ENCODE peak calls at places on chromosomes 1 and 21, in four cellular contexts. G is K562, S is sigmoid colon, J is tibial nerve. Y is an unnamed sample. For H3K36me3, the result is how much of the 10 kb centered on the place peaks cover.

GRCh38 chr1:200877839-200878551 is 5.2 kb downstream of the GPR25 start:
- DNase-seq in G (no peak), J (no peak), S (peak), Y (no peak)

GRCh38 chr1:98824724-98825123 is 163.2 kb downstream of the SNX7 start:
- DNase-seq in J (no peak), S (no peak), G (no peak), Y (no peak)

GRCh38 chr1:113890816-113891215 is 3.4 kb upstream of the BCL2L15 start:
- DNase-seq in J (no peak), S (no peak), G (no peak), Y (no peak)

GRCh38 chr1:183869671-183870070 is 64.8 kb downstream of the RGL1 start:
- DNase-seq in S (no peak), G (no peak), J (no peak), Y (no peak)

GRCh38 chr1:88462481-88463261 is 221.4 kb upstream of the PKN2 start:
- DNase-seq in J (no peak), G (no peak), S (peak), Y (no peak)

GRCh38 chr1:25902462-25902861 is 3.8 kb downstream of the STMN1 start:
- DNase-seq in S (no peak), G (no peak), J (no peak), Y (no peak)

GRCh38 chr1:198162091-198162767 is 5.4 kb downstream of the NEK7 start:
- DNase-seq in J (no peak), S (no peak), G (peak), Y (peak)

GRCh38 chr1:112511897-112512296 is 3.1 kb downstream of the WNT2B start:
- DNase-seq in J (no peak), S (no peak), G (no peak), Y (no peak)

GRCh38 chr1:20551945-20552727 is at the start of gene FAM43B:
- DNase-seq in S (peak), J (peak), G (peak), Y (peak)

GRCh38 chr1:223856386-223856785 is 10.6 kb upstream of the TP53BP2 start:
- DNase-seq in G (no peak), S (no peak), J (no peak), Y (no peak)

GRCh38 chr21:45200596-45201296 is 86.9 kb downstream of the POFUT2 start:
- DNase-seq in J (no peak), S (no peak), G (no peak), Y (no peak)

GRCh38 chr1:58358311-58358710 is 188.2 kb downstream of the OMA1 start:
- DNase-seq in J (no peak), G (no peak), S (no peak), Y (no peak)

GRCh38 chr1:22949807-22950462 is 22.7 kb downstream of the LACTBL1 start:
- DNase-seq in S (no peak), G (no peak), J (no peak), Y (no peak)

GRCh38 chr1:118783095-118783758 is 204.9 kb downstream of the TBX15 start:
- DNase-seq in G (no peak), S (no peak), J (no peak), Y (no peak)

GRCh38 chr1:66996018-66996682 is 57.8 kb downstream of the SLC35D1 start:
- DNase-seq in S (peak), J (peak), G (peak), Y (peak)

GRCh38 chr1:67735806-67736627 is 51.0 kb downstream of the GADD45A start:
- DNase-seq in G (peak), J (peak), S (peak), Y (peak)

GRCh38 chr21:43774163-43774562 is 1.9 kb downstream of the CSTB start:
- DNase-seq in G (no peak), J (no peak), S (no peak), Y (no peak)

GRCh38 chr1:203628997-203629508 is 2.4 kb downstream of the ATP2B4 start:
- DNase-seq in G (no peak), S (no peak), J (no peak), Y (no peak)

GRCh38 chr1:45668526-45668925 is 17.8 kb downstream of the GPBP1L1 start:
- DNase-seq in S (no peak), G (no peak), J (no peak), Y (no peak)

GRCh38 chr1:229924639-229925038 is 142.4 kb upstream of the GALNT2 start:
- DNase-seq in G (no peak), J (no peak), S (no peak), Y (no peak)

GRCh38 chr1:216005916-216006315 is 417.3 kb downstream of the USH2A start:
- DNase-seq in S (no peak), J (no peak), G (no peak), Y (no peak)

GRCh38 chr1:108080448-108080847 is 115.5 kb upstream of the VAV3 start:
- DNase-seq in S (no peak), J (no peak), G (no peak), Y (no peak)

GRCh38 chr1:84940481-84940880 is 47.5 kb upstream of the LPAR3 start:
- DNase-seq in S (no peak), J (no peak), G (no peak), Y (no peak)

GRCh38 chr1:27940297-27940696 is 5.5 kb downstream of the SMPDL3B start:
- DNase-seq in G (peak), J (peak), S (no peak), Y (peak)

GRCh38 chr1:147246910-147247655 is 4.6 kb downstream of the CHD1L start:
- DNase-seq in S (no peak), G (peak), J (no peak), Y (no peak)

GRCh38 chr1:12124693-12125421 is 41.9 kb upstream of the TNFRSF1B start:
- DNase-seq in S (peak), J (peak), G (peak), Y (peak)

GRCh38 chr1:29482064-29482463 is 245.7 kb downstream of the PTPRU start:
- DNase-seq in S (no peak), G (no peak), J (no peak), Y (no peak)

GRCh38 chr1:95742591-95743089 is 508.6 kb downstream of the RWDD3 start:
- DNase-seq in S (no peak), J (no peak), G (no peak), Y (no peak)

GRCh38 chr1:100835866-100836842 is 58.5 kb downstream of the EXTL2 start:
- DNase-seq in S (no peak), J (no peak), G (no peak), Y (no peak)

GRCh38 chr1:28456078-28456477 is 49.8 kb upstream of the RCC1 start:
- DNase-seq in G (peak), S (no peak), J (no peak), Y (no peak)

GRCh38 chr1:63148825-63149645 is 173.3 kb upstream of the FOXD3 start:
- DNase-seq in S (no peak), J (peak), G (peak), Y (no peak)

GRCh38 chr1:51344602-51345299 is 14.4 kb upstream of the TTC39A start:
- DNase-seq in S (no peak), J (no peak), G (peak), Y (peak)

GRCh38 chr1:39301606-39302005 is 97.1 kb downstream of the MACF1 start:
- DNase-seq in S (no peak), J (no peak), G (no peak), Y (no peak)

GRCh38 chr1:39310015-39310414 is 105.5 kb downstream of the MACF1 start:
- DNase-seq in J (no peak), G (no peak), S (no peak), Y (no peak)

DNA sequence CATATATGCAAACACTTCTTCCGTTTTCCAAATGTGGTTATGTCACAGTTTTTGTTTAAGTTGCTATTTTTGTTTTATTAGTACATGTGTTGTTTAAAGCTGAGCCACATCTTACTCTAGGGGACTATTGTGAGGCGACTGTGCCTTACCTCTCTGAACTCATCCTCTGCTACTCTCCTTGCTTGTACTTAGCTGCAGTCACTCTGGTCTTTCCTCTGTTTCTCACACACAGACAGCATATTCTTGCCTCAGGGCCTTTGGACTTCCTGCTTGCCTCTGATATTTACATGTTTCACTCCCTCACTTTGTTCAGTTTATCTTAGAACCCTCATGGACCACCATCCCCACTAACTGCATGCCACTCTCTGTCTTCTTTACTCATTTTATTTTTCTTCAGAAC is 101.1 kb downstream of the MACF1 start:
- DNase-seq in S (no peak), J (no peak), G (no peak), Y (no peak)
- H3K36me3 ChIP-seq in S (under half), J (under half), G (half or more), Y (half or more)

DNA sequence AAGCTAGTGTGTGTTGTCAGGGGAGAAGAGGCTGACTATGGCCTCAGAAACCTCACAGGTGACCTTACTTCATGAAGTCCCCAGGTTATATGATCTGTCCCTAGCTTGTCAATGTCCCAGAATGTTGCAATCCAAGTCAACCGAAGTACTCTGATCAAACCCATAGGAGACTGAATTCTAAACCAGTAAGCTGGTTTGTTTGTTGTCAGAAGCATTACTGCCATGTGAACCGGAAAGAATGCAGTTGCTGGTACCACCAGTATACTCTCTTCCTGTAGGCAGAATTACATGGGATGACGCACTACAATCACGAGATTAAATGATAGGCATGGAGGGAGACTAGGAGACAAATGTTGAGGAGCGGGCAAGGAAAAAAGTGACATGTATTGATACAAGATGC is 26.1 kb upstream of the MAN1A2 start:
- DNase-seq in J (no peak), G (no peak), S (no peak), Y (no peak)
- H3K4me3 ChIP-seq in J (no peak), G (no peak), S (no peak), Y (no peak)

DNA sequence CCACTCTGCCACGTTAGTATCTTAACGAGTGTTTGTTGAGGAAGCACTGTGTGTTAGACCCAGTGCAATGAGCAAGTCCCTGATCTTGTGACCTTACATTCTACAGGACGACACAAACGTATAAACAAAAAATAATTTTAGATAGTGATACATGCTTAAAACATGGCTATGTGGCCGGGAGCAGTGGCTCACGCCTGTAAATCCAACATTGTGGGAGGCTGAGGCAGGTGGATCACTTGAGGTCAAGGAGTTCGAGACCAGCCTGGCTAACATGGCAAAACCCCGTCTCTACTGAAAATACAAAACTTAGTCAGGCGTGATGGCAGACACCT is 19.6 kb downstream of the MTX1 start:
- DNase-seq in G (no peak), S (no peak), J (no peak), Y (no peak)
- TF ChIP-seq EP300 in G (no peak), S (no peak), J (no peak), Y (no peak)

DNA sequence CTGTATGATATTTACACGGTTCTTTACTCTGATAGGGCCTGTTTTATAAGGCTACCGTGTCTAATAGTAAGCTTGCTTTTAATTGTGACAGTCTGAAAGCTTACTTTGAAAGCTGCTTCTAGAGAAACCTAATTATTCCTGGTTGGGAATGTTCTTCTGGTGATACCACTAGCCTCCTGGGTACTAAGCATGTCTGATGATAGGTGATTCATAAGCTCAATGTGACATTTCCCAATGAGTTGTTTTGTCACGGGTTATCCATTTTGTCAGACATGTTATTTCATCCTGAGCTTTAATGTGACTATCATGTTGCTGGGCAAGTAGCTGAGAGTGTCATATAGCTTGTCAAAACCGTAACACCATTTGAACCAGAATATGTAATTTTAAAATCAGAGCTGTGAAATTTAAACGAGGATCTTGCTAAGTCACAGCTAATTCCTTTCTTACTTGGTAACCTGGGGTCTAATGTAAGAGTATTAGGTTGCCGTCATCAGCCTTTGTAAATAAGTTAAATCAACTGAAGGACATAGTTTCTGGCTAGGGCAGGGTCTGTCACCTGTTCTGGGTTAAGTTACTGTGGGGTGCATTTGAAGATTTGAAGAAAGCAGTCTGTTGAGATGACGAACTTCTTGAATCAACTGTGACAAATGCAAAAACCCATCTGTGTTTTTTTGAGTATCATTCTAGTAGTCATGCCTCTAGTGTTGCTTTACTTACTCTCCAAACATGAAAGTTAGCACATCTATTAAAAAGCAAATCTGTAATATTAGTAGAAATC is 529.2 kb downstream of the USP25 start:
- DNase-seq in G (no peak), J (no peak), S (no peak), Y (no peak)
- H3K36me3 ChIP-seq in G (under half), J (under half), S (under half), Y (under half)

GRCh38 chr1:153629971-153630370 is 1.7 kb downstream of the S100A1 start:
- DNase-seq in J (no peak), S (no peak), G (no peak), Y (no peak)
- H3K4me3 ChIP-seq in J (no peak), S (no peak), G (no peak), Y (no peak)

Y was measured in transverse colon.